ENCODE peak calls at places on chromosomes 2 and 18, in four cellular contexts. R is prostate gland, H is AG04449, Z is RWPE1. P is an unnamed sample.

GRCh38 chr2:42777883-42778805 is 14.2 kb upstream of the OXER1 start:
- DNase-seq in R (no peak), H (peak), Z (no peak), P (no peak)

GRCh38 chr2:173715483-173715882 is 249.7 kb downstream of the SP3 start:
- DNase-seq in R (no peak), Z (peak), H (no peak), P (no peak)

GRCh38 chr18:79798346-79798998 is 734 bp downstream of the KCNG2 start:
- DNase-seq in R (no peak), H (no peak), Z (no peak), P (peak)

GRCh38 chr18:58054041-58054733 is 10.2 kb downstream of the NEDD4L start:
- DNase-seq in Z (peak), R (no peak), H (no peak), P (no peak)

GRCh38 chr2:224847961-224848850 is 132.0 kb upstream of the CCDC195 start:
- DNase-seq in R (peak), Z (peak), H (peak), P (no peak)

GRCh38 chr2:64905338-64906024 is 83.7 kb upstream of the SLC1A4 start:
- DNase-seq in Z (peak), H (no peak), R (peak), P (no peak)

GRCh38 chr2:25618676-25619075 is 54.7 kb downstream of the DTNB start:
- DNase-seq in H (no peak), R (peak), Z (peak), P (no peak)

GRCh38 chr2:238286551-238286950 is 1.9 kb downstream of the PER2 start:
- DNase-seq in H (no peak), R (peak), Z (peak), P (no peak)

GRCh38 chr2:5982217-5982910 is 290.2 kb downstream of the SOX11 start:
- DNase-seq in R (no peak), Z (no peak), H (no peak), P (no peak)

GRCh38 chr2:184644685-184645084 is 46.4 kb downstream of the ZNF804A start:
- DNase-seq in H (no peak), Z (no peak), R (no peak), P (no peak)
- TF ChIP-seq CTCF in H (no peak), Z (no peak), R (no peak), P (peak)

GRCh38 chr2:208783184-208783583 is 376.6 kb downstream of the PTH2R start:
- DNase-seq in H (no peak), Z (peak), R (no peak), P (no peak)
- TF ChIP-seq CTCF in H (no peak), Z (no peak), R (no peak), P (peak)

GRCh38 chr2:147810883-147811765 is 33.7 kb upstream of the ACVR2A start:
- DNase-seq in R (no peak), H (no peak), Z (no peak), P (no peak)
- TF ChIP-seq CTCF in R (no peak), H (no peak), Z (no peak), P (no peak)

GRCh38 chr2:158464426-158465281 is 7.9 kb downstream of the PKP4 start:
- DNase-seq in H (no peak), Z (no peak), R (no peak), P (no peak)
- TF ChIP-seq CTCF in H (peak), Z (peak), R (peak), P (peak)

GRCh38 chr2:56185101-56185581 is 1.4 kb downstream of the CCDC85A start:
- DNase-seq in Z (no peak), R (peak), H (no peak), P (no peak)
- TF ChIP-seq CTCF in Z (no peak), R (no peak), H (no peak), P (no peak)

DNA sequence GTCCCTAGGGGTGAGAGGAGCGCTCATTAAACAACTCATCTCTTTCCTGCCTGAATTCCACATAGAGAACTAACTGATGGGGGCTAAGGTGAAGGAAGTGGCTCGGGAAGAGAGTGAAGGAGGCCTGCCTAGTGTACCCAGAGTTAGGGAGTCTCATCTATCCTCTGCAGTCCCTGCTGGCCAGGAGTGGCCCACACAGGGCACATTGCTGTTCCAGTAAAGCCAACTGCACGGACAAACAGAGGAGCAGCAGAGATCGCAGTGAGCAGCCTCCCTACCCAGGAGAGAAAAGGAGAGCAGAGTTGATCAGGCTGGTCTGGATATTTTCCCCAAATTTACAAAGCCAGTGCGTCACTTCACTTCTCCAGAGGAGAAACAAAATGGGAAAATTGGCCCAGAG is 16.9 kb upstream of the FN1 start:
- DNase-seq in R (no peak), H (no peak), Z (no peak), P (no peak)
- TF ChIP-seq CTCF in R (no peak), H (no peak), Z (no peak), P (no peak)

DNA sequence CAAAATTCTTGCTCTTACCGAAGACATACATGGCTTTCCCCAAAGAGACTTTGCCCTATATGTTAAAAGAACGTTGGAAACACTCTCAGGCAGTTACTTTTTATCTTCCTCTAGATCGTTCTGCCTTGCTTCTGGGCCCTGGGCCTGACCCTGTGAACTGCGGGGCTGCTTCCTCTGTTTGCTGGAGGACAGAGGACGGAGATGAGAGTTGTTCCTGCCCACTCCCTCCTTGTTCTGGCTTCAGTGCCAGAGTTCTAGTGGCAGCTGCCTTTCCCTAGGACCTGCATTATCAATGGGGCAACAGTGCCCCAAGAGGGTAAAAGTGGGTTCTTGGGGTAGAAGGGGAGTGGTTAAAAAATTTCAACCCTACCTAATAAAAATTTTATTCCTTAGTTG is 6.5 kb upstream of the FN1 start:
- DNase-seq in Z (no peak), H (no peak), R (no peak), P (no peak)
- TF ChIP-seq CTCF in Z (no peak), H (no peak), R (no peak), P (no peak)